ENCODE peak calls at places on chromosomes 5 and 9, in nine cellular contexts. V is esophagus squamous epithelium; M is T-helper 2 cell; Z is hypothalamus; U is brain microvascular endothelial cell; O is activated naive CD8-positive, alpha-beta T cell treated with anti-CD3 and anti-CD28 coated beads, Interleukin-2, amount 50 U/mL, for 16 hours; J is iris pigment epithelial cell; N is substantia nigra; L is OCI-LY7. T is an unnamed sample.

GRCh38 chr9:111934747-111935146 is 38.1 kb downstream of the UGCG start:
- DNase-seq in V (no peak), M (no peak), Z (no peak), U (no peak), O (no peak), J (no peak), N (no peak), L (no peak), T (no peak)

GRCh38 chr5:42614509-42614908 is 142.1 kb upstream of the CCDC152 start:
- DNase-seq in V (no peak), M (no peak), Z (no peak), U (no peak), O (no peak), J (no peak), N (no peak), L (no peak), T (peak)

GRCh38 chr9:125074976-125075375 is 68.4 kb downstream of the SCAI start:
- DNase-seq in V (no peak), M (no peak), Z (no peak), U (peak), O (no peak), J (peak), N (no peak), L (no peak), T (peak)

GRCh38 chr5:45038366-45038987 is 229.7 kb downstream of the MRPS30 start:
- DNase-seq in V (no peak), M (no peak), Z (no peak), U (peak), O (no peak), J (peak), N (no peak), L (peak), T (peak)

GRCh38 chr5:7828269-7828668 is 22.7 kb downstream of the CFAP90 start:
- DNase-seq in V (no peak), M (no peak), Z (no peak), U (no peak), O (no peak), J (no peak), N (no peak), L (no peak), T (no peak)

GRCh38 chr9:122463828-122464632 is 13.7 kb downstream of the OR1J1 start:
- DNase-seq in V (no peak), M (no peak), Z (no peak), U (no peak), O (no peak), J (peak), N (no peak), L (peak), T (no peak)

GRCh38 chr9:130138791-130139190 is 33.4 kb upstream of the NCS1 start:
- DNase-seq in V (no peak), M (no peak), Z (no peak), U (peak), O (no peak), J (peak), N (peak), L (no peak), T (peak)

GRCh38 chr5:116629168-116629567 is 54.5 kb upstream of the SEMA6A start:
- DNase-seq in V (no peak), M (no peak), Z (no peak), U (no peak), O (no peak), J (no peak), N (no peak), L (no peak), T (no peak)

GRCh38 chr5:152188219-152188618 is 216.9 kb downstream of the NMUR2 start:
- DNase-seq in V (no peak), M (no peak), Z (no peak), U (no peak), O (no peak), J (no peak), N (no peak), L (no peak), T (no peak)

GRCh38 chr9:106622148-106622547 is 240.8 kb upstream of the ZNF462 start:
- DNase-seq in V (no peak), M (no peak), Z (no peak), U (no peak), O (no peak), J (no peak), N (no peak), L (no peak), T (no peak)

GRCh38 chr9:133826289-133827085 is 88.3 kb upstream of the SARDH start:
- DNase-seq in V (no peak), M (no peak), Z (no peak), U (no peak), O (no peak), J (no peak), N (peak), L (no peak), T (peak)

GRCh38 chr5:36722913-36723312 is 116.5 kb downstream of the SLC1A3 start:
- DNase-seq in V (no peak), M (no peak), Z (no peak), U (peak), O (no peak), J (peak), N (no peak), L (no peak), T (peak)

GRCh38 chr5:112930082-112930344 is 8.0 kb upstream of the REEP5 start:
- DNase-seq in V (no peak), M (peak), Z (no peak), U (no peak), O (no peak), J (no peak), N (no peak), L (peak), T (no peak)

GRCh38 chr9:131529597-131530545 is 1.2 kb downstream of the UCK1 start:
- DNase-seq in V (no peak), M (no peak), Z (no peak), U (no peak), O (no peak), J (no peak), N (no peak), L (no peak), T (no peak)

T was measured in fibroblast of villous mesenchyme.